ENCODE peak calls at places on chromosomes 12 and 14, in seven cellular contexts. One of them, this sample, is unnamed.

GRCh38 chr14:79704406-79704805 is 506.9 kb downstream of the DIO2 start:
- DNase-seq in HS-5: no peak
- DNase-seq in CD4-positive, alpha-beta T cell: no peak
- DNase-seq in GM23248: no peak
- DNase-seq in effector CD4-positive, alpha-beta T cell: no peak
- DNase-seq in T-helper 2 cell: no peak
- DNase-seq in neuronal stem cell: no peak
- DNase-seq in this sample: no peak

GRCh38 chr14:32588448-32589320 is 259.6 kb downstream of the AKAP6 start:
- DNase-seq in effector CD4-positive, alpha-beta T cell: no peak
- DNase-seq in T-helper 2 cell: no peak
- DNase-seq in CD4-positive, alpha-beta T cell: no peak
- DNase-seq in GM23248: peak
- DNase-seq in neuronal stem cell: peak
- DNase-seq in HS-5: no peak
- DNase-seq in this sample: no peak

GRCh38 chr14:101979666-101980065 is 15.3 kb downstream of the DYNC1H1 start:
- DNase-seq in HS-5: no peak
- DNase-seq in effector CD4-positive, alpha-beta T cell: no peak
- DNase-seq in GM23248: no peak
- DNase-seq in neuronal stem cell: no peak
- DNase-seq in T-helper 2 cell: no peak
- DNase-seq in CD4-positive, alpha-beta T cell: no peak
- DNase-seq in this sample: no peak

GRCh38 chr14:63046339-63047268 is 1.3 kb upstream of the KCNH5 start:
- DNase-seq in neuronal stem cell: no peak
- DNase-seq in T-helper 2 cell: no peak
- DNase-seq in HS-5: no peak
- DNase-seq in GM23248: no peak
- DNase-seq in CD4-positive, alpha-beta T cell: no peak
- DNase-seq in effector CD4-positive, alpha-beta T cell: no peak
- DNase-seq in this sample: no peak

GRCh38 chr14:64841121-64841611 is 38.5 kb downstream of the SPTB start:
- DNase-seq in HS-5: peak
- DNase-seq in T-helper 2 cell: no peak
- DNase-seq in GM23248: peak
- DNase-seq in neuronal stem cell: no peak
- DNase-seq in effector CD4-positive, alpha-beta T cell: no peak
- DNase-seq in CD4-positive, alpha-beta T cell: no peak
- DNase-seq in this sample: no peak

GRCh38 chr12:123861392-123861791 is 99.3 kb downstream of the DNAH10 start:
- DNase-seq in GM23248: no peak
- DNase-seq in neuronal stem cell: no peak
- DNase-seq in HS-5: no peak
- DNase-seq in T-helper 2 cell: no peak
- DNase-seq in CD4-positive, alpha-beta T cell: no peak
- DNase-seq in effector CD4-positive, alpha-beta T cell: no peak
- DNase-seq in this sample: no peak

GRCh38 chr12:57469334-57470164 is 10.0 kb downstream of the GLI1 start:
- DNase-seq in T-helper 2 cell: no peak
- DNase-seq in GM23248: no peak
- DNase-seq in effector CD4-positive, alpha-beta T cell: no peak
- DNase-seq in CD4-positive, alpha-beta T cell: no peak
- DNase-seq in HS-5: no peak
- DNase-seq in neuronal stem cell: no peak
- DNase-seq in this sample: no peak

GRCh38 chr14:35747379-35747778 is 61.7 kb downstream of the RALGAPA1 start:
- DNase-seq in effector CD4-positive, alpha-beta T cell: no peak
- DNase-seq in T-helper 2 cell: no peak
- DNase-seq in GM23248: no peak
- DNase-seq in neuronal stem cell: no peak
- DNase-seq in CD4-positive, alpha-beta T cell: no peak
- DNase-seq in HS-5: no peak
- DNase-seq in this sample: no peak

GRCh38 chr12:51186465-51186864 is 13.5 kb upstream of the TFCP2 start:
- DNase-seq in T-helper 2 cell: no peak
- DNase-seq in HS-5: no peak
- DNase-seq in neuronal stem cell: no peak
- DNase-seq in effector CD4-positive, alpha-beta T cell: no peak
- DNase-seq in CD4-positive, alpha-beta T cell: no peak
- DNase-seq in GM23248: no peak
- DNase-seq in this sample: no peak

GRCh38 chr14:34363733-34364134 is 98.3 kb downstream of the SPTSSA start:
- DNase-seq in effector CD4-positive, alpha-beta T cell: no peak
- DNase-seq in CD4-positive, alpha-beta T cell: no peak
- DNase-seq in HS-5: no peak
- DNase-seq in GM23248: peak
- DNase-seq in neuronal stem cell: no peak
- DNase-seq in T-helper 2 cell: no peak
- DNase-seq in this sample: no peak

GRCh38 chr14:49975799-49976198 is 82.9 kb downstream of the ARF6 start:
- DNase-seq in neuronal stem cell: no peak
- DNase-seq in effector CD4-positive, alpha-beta T cell: no peak
- DNase-seq in CD4-positive, alpha-beta T cell: no peak
- DNase-seq in GM23248: no peak
- DNase-seq in T-helper 2 cell: no peak
- DNase-seq in HS-5: no peak
- DNase-seq in this sample: no peak

GRCh38 chr12:13339538-13339937 is 143.0 kb downstream of the EMP1 start:
- DNase-seq in neuronal stem cell: no peak
- DNase-seq in GM23248: peak
- DNase-seq in T-helper 2 cell: no peak
- DNase-seq in effector CD4-positive, alpha-beta T cell: no peak
- DNase-seq in HS-5: peak
- DNase-seq in CD4-positive, alpha-beta T cell: no peak
- DNase-seq in this sample: no peak

GRCh38 chr12:110270125-110270962 is 10.7 kb upstream of the ATP2A2 start:
- DNase-seq in effector CD4-positive, alpha-beta T cell: no peak
- DNase-seq in HS-5: no peak
- DNase-seq in CD4-positive, alpha-beta T cell: no peak
- DNase-seq in neuronal stem cell: no peak
- DNase-seq in GM23248: peak
- DNase-seq in T-helper 2 cell: no peak
- DNase-seq in this sample: no peak

GRCh38 chr12:111991946-111992345 is 21.0 kb downstream of the TMEM116 start:
- DNase-seq in effector CD4-positive, alpha-beta T cell: no peak
- DNase-seq in GM23248: no peak
- DNase-seq in CD4-positive, alpha-beta T cell: no peak
- DNase-seq in T-helper 2 cell: no peak
- DNase-seq in HS-5: no peak
- DNase-seq in neuronal stem cell: no peak
- DNase-seq in this sample: no peak

GRCh38 chr12:64633186-64633939 is 23.1 kb downstream of the RASSF3 start:
- DNase-seq in CD4-positive, alpha-beta T cell: no peak
- DNase-seq in HS-5: no peak
- DNase-seq in GM23248: no peak
- DNase-seq in T-helper 2 cell: no peak
- DNase-seq in effector CD4-positive, alpha-beta T cell: no peak
- DNase-seq in neuronal stem cell: no peak
- DNase-seq in this sample: no peak

GRCh38 chr14:101960225-101960624 is 4.1 kb upstream of the DYNC1H1 start:
- DNase-seq in T-helper 2 cell: no peak
- DNase-seq in CD4-positive, alpha-beta T cell: no peak
- DNase-seq in GM23248: peak
- DNase-seq in HS-5: no peak
- DNase-seq in neuronal stem cell: no peak
- DNase-seq in effector CD4-positive, alpha-beta T cell: no peak
- DNase-seq in this sample: no peak

GRCh38 chr14:88612981-88613380 is 50.1 kb downstream of the ZC3H14 start:
- DNase-seq in HS-5: no peak
- DNase-seq in GM23248: no peak
- DNase-seq in neuronal stem cell: no peak
- DNase-seq in CD4-positive, alpha-beta T cell: no peak
- DNase-seq in effector CD4-positive, alpha-beta T cell: no peak
- DNase-seq in T-helper 2 cell: no peak
- DNase-seq in this sample: no peak

GRCh38 chr12:76495556-76495955 is 64.0 kb downstream of the OSBPL8 start:
- DNase-seq in GM23248: no peak
- DNase-seq in CD4-positive, alpha-beta T cell: no peak
- DNase-seq in neuronal stem cell: no peak
- DNase-seq in T-helper 2 cell: no peak
- DNase-seq in HS-5: no peak
- DNase-seq in effector CD4-positive, alpha-beta T cell: no peak
- DNase-seq in this sample: no peak

GRCh38 chr12:114982760-114983159 is 298.8 kb upstream of the TBX3 start:
- DNase-seq in effector CD4-positive, alpha-beta T cell: no peak
- DNase-seq in CD4-positive, alpha-beta T cell: no peak
- DNase-seq in neuronal stem cell: no peak
- DNase-seq in GM23248: peak
- DNase-seq in T-helper 2 cell: no peak
- DNase-seq in HS-5: no peak
- DNase-seq in this sample: no peak

This sample was measured in activated B cell treated with CpG ODN at 0.5 μM for 24 hours.